ENCODE peak calls at places on chromosomes 11 and 22, in four cellular contexts. One of them, this sample, is unnamed.

GRCh38 chr11:7512525-7513209 is 1.1 kb upstream of the PPFIBP2 start:
- DNase-seq in A549: no peak
- DNase-seq in neuronal stem cell: no peak
- DNase-seq in lower lobe of right lung: peak
- DNase-seq in this sample: peak

GRCh38 chr11:8947230-8947943 is 4.6 kb upstream of the ASCL3 start:
- DNase-seq in lower lobe of right lung: no peak
- DNase-seq in A549: no peak
- DNase-seq in neuronal stem cell: no peak
- DNase-seq in this sample: no peak

GRCh38 chr11:76330651-76331050 is 50.3 kb downstream of the THAP12 start:
- DNase-seq in lower lobe of right lung: peak
- DNase-seq in A549: no peak
- DNase-seq in neuronal stem cell: no peak
- DNase-seq in this sample: no peak

GRCh38 chr11:7514099-7514725 is 413 bp downstream of the PPFIBP2 start:
- DNase-seq in neuronal stem cell: no peak
- DNase-seq in lower lobe of right lung: peak
- DNase-seq in A549: no peak
- DNase-seq in this sample: peak

GRCh38 chr22:39177456-39177775 is 24.9 kb upstream of the CBX7 start:
- DNase-seq in A549: no peak
- DNase-seq in lower lobe of right lung: no peak
- DNase-seq in neuronal stem cell: no peak
- DNase-seq in this sample: no peak

GRCh38 chr11:118939948-118940598 is 14.3 kb upstream of the BCL9L start:
- DNase-seq in A549: no peak
- DNase-seq in lower lobe of right lung: no peak
- DNase-seq in neuronal stem cell: no peak
- DNase-seq in this sample: peak

GRCh38 chr11:9169595-9170295 is 78.3 kb upstream of the SCUBE2 start:
- DNase-seq in A549: peak
- DNase-seq in lower lobe of right lung: no peak
- DNase-seq in neuronal stem cell: no peak
- DNase-seq in this sample: no peak

GRCh38 chr11:77175869-77176539 is 48.0 kb downstream of the MYO7A start:
- DNase-seq in lower lobe of right lung: peak
- DNase-seq in neuronal stem cell: no peak
- DNase-seq in A549: no peak
- DNase-seq in this sample: peak

GRCh38 chr22:17119481-17120202 is 1.5 kb downstream of the TMEM121B start:
- DNase-seq in lower lobe of right lung: no peak
- DNase-seq in A549: peak
- DNase-seq in neuronal stem cell: no peak
- DNase-seq in this sample: no peak

GRCh38 chr11:119339581-119340334 is 925 bp downstream of the C1QTNF5 start:
- DNase-seq in neuronal stem cell: peak
- DNase-seq in lower lobe of right lung: peak
- DNase-seq in A549: no peak
- DNase-seq in this sample: peak

GRCh38 chr22:25111579-25112517 is 87.8 kb upstream of the CRYBB3 start:
- DNase-seq in lower lobe of right lung: peak
- DNase-seq in neuronal stem cell: no peak
- DNase-seq in A549: no peak
- DNase-seq in this sample: no peak

GRCh38 chr11:94417386-94417987 is 16.3 kb upstream of the GPR83 start:
- DNase-seq in A549: peak
- DNase-seq in lower lobe of right lung: no peak
- DNase-seq in neuronal stem cell: no peak
- DNase-seq in this sample: no peak

GRCh38 chr11:72721276-72721675 is 30.9 kb downstream of the ARAP1 start:
- DNase-seq in lower lobe of right lung: no peak
- DNase-seq in neuronal stem cell: no peak
- DNase-seq in A549: no peak
- DNase-seq in this sample: peak

GRCh38 chr11:120563698-120564572 is 52.4 kb downstream of the GRIK4 start:
- DNase-seq in A549: no peak
- DNase-seq in neuronal stem cell: peak
- DNase-seq in lower lobe of right lung: no peak
- DNase-seq in this sample: peak

GRCh38 chr22:31179345-31179744 is 19.4 kb downstream of the RNF185 start:
- DNase-seq in lower lobe of right lung: no peak
- DNase-seq in A549: peak
- DNase-seq in neuronal stem cell: no peak
- DNase-seq in this sample: no peak

GRCh38 chr11:100991541-100991940 is 138.1 kb downstream of the PGR start:
- DNase-seq in A549: no peak
- DNase-seq in neuronal stem cell: no peak
- DNase-seq in lower lobe of right lung: no peak
- DNase-seq in this sample: no peak

GRCh38 chr11:78715639-78716311 is 141.1 kb upstream of the NARS2 start:
- DNase-seq in lower lobe of right lung: peak
- DNase-seq in A549: peak
- DNase-seq in neuronal stem cell: peak
- DNase-seq in this sample: no peak

GRCh38 chr11:68956142-68956541 is 24.6 kb downstream of the MRGPRD start:
- DNase-seq in lower lobe of right lung: no peak
- DNase-seq in A549: no peak
- DNase-seq in neuronal stem cell: no peak
- DNase-seq in this sample: no peak

GRCh38 chr11:120780239-120780638 is 243.7 kb upstream of the TBCEL start:
- DNase-seq in lower lobe of right lung: no peak
- DNase-seq in A549: no peak
- DNase-seq in neuronal stem cell: no peak
- DNase-seq in this sample: no peak

GRCh38 chr11:31772412-31772811 is 38.7 kb downstream of the PAX6 start:
- DNase-seq in neuronal stem cell: no peak
- DNase-seq in lower lobe of right lung: no peak
- DNase-seq in A549: no peak
- DNase-seq in this sample: no peak

GRCh38 chr11:79117488-79117887 is 323.3 kb downstream of the TENM4 start:
- DNase-seq in A549: no peak
- DNase-seq in lower lobe of right lung: no peak
- DNase-seq in neuronal stem cell: no peak
- DNase-seq in this sample: no peak

GRCh38 chr11:30423886-30424285 is 101.0 kb downstream of the ARL14EP start:
- DNase-seq in lower lobe of right lung: no peak
- DNase-seq in neuronal stem cell: no peak
- DNase-seq in A549: no peak
- DNase-seq in this sample: no peak

GRCh38 chr11:117477721-117478120 is 150.1 kb downstream of the CEP164 start:
- DNase-seq in neuronal stem cell: no peak
- DNase-seq in lower lobe of right lung: no peak
- DNase-seq in A549: no peak
- DNase-seq in this sample: no peak

GRCh38 chr11:84930863-84931262 is 696.3 kb downstream of the DLG2 start:
- DNase-seq in neuronal stem cell: no peak
- DNase-seq in A549: no peak
- DNase-seq in lower lobe of right lung: no peak
- DNase-seq in this sample: no peak

GRCh38 chr11:118715245-118715807 is 35.9 kb upstream of the TREH start:
- DNase-seq in neuronal stem cell: no peak
- DNase-seq in lower lobe of right lung: no peak
- DNase-seq in A549: no peak
- DNase-seq in this sample: no peak

GRCh38 chr11:94151903-94152677 is 23.4 kb downstream of the PANX1 start:
- DNase-seq in A549: peak
- DNase-seq in lower lobe of right lung: no peak
- DNase-seq in neuronal stem cell: no peak
- DNase-seq in this sample: peak

GRCh38 chr11:2797181-2797711 is 88.3 kb downstream of the CDKN1C start:
- DNase-seq in neuronal stem cell: no peak
- DNase-seq in lower lobe of right lung: peak
- DNase-seq in A549: no peak
- DNase-seq in this sample: peak

GRCh38 chr22:46829140-46829891 is 66.9 kb downstream of the TBC1D22A start:
- DNase-seq in neuronal stem cell: no peak
- DNase-seq in lower lobe of right lung: no peak
- DNase-seq in A549: peak
- DNase-seq in this sample: no peak

GRCh38 chr11:12273618-12273995 is 103.8 kb upstream of the PARVA start:
- DNase-seq in A549: no peak
- DNase-seq in lower lobe of right lung: no peak
- DNase-seq in neuronal stem cell: no peak
- DNase-seq in this sample: no peak

GRCh38 chr22:23384451-23384850 is 195.6 kb downstream of the IGLL1 start:
- DNase-seq in lower lobe of right lung: peak
- DNase-seq in neuronal stem cell: no peak
- DNase-seq in A549: no peak
- DNase-seq in this sample: no peak

GRCh38 chr11:127117231-127117671 is 116.7 kb upstream of the KIRREL3 start:
- DNase-seq in A549: no peak
- DNase-seq in lower lobe of right lung: no peak
- DNase-seq in neuronal stem cell: no peak
- DNase-seq in this sample: no peak

GRCh38 chr11:126194121-126194543 is 17.3 kb downstream of the RPUSD4 start:
- DNase-seq in A549: peak
- DNase-seq in neuronal stem cell: peak
- DNase-seq in lower lobe of right lung: no peak
- DNase-seq in this sample: no peak

GRCh38 chr11:121138259-121138658 is 37.2 kb downstream of the TECTA start:
- DNase-seq in lower lobe of right lung: no peak
- DNase-seq in neuronal stem cell: no peak
- DNase-seq in A549: no peak
- DNase-seq in this sample: no peak

GRCh38 chr22:43126506-43127165 is 16.1 kb downstream of the BIK start:
- DNase-seq in neuronal stem cell: no peak
- DNase-seq in A549: peak
- DNase-seq in lower lobe of right lung: no peak
- DNase-seq in this sample: no peak

GRCh38 chr22:26367402-26368245 is 61.4 kb upstream of the ASPHD2 start:
- DNase-seq in lower lobe of right lung: no peak
- DNase-seq in neuronal stem cell: peak
- DNase-seq in A549: peak
- DNase-seq in this sample: no peak

GRCh38 chr11:48124880-48125279 is 91.7 kb upstream of the OR4B1 start:
- DNase-seq in neuronal stem cell: no peak
- DNase-seq in A549: no peak
- DNase-seq in lower lobe of right lung: no peak
- DNase-seq in this sample: no peak

GRCh38 chr11:14386895-14387480 is 28.0 kb upstream of the RRAS2 start:
- DNase-seq in A549: peak
- DNase-seq in neuronal stem cell: peak
- DNase-seq in lower lobe of right lung: no peak
- DNase-seq in this sample: no peak

GRCh38 chr22:29205598-29206371 is at the start of gene EMID1:
- DNase-seq in lower lobe of right lung: peak
- DNase-seq in A549: peak
- DNase-seq in neuronal stem cell: peak
- DNase-seq in this sample: peak
- H3K27ac ChIP-seq in lower lobe of right lung: peak
- H3K27ac ChIP-seq in A549: peak
- H3K27ac ChIP-seq in neuronal stem cell: peak
- H3K27ac ChIP-seq in this sample: no peak

GRCh38 chr11:66719111-66719872 is 9.7 kb downstream of the SPTBN2 start:
- DNase-seq in A549: no peak
- DNase-seq in neuronal stem cell: no peak
- DNase-seq in lower lobe of right lung: no peak
- DNase-seq in this sample: no peak
- H3K27ac ChIP-seq in A549: no peak
- H3K27ac ChIP-seq in neuronal stem cell: no peak
- H3K27ac ChIP-seq in lower lobe of right lung: no peak
- H3K27ac ChIP-seq in this sample: no peak

DNA sequence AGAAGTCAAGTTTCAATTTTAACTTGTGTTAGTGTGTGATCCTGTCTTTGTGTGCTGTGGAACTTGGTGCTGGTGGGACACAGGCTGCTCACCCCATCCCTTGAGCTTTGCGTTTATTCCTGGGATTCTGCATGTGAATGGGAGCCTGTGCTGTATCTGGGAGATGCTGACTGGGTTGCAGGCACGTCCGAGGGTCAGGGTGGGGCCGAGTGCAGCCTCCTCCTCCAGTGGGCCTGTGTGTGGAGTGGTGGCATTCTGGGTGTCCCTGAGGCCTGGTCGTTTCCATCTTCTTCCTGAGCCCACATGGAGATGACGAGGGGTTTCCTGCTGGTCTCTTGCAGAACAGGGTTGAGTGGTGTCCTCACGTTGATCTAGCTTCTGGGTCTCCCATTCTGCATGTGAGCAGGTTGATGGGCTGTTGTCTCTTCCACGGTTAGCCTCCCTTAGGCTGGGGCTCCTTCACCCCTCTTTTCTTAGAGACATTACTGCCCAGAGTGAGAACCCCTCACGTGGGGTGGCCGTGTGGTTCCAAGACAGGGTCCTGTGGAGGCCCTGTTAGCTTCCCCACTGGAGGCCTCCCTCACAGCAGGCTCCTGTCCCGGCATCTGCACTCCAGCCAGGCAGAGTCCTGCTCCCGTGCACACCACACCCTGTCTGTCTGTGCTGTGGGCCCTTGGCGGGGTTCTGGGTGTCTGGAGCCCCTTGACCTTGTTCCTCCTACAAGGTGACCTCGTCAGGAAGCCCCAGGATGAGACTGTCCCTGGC is 4.9 kb downstream of the PTDSS2 start:
- DNase-seq in neuronal stem cell: no peak
- DNase-seq in lower lobe of right lung: no peak
- DNase-seq in A549: no peak
- DNase-seq in this sample: no peak
- H3K27ac ChIP-seq in neuronal stem cell: no peak
- H3K27ac ChIP-seq in lower lobe of right lung: no peak
- H3K27ac ChIP-seq in A549: no peak
- H3K27ac ChIP-seq in this sample: no peak

DNA sequence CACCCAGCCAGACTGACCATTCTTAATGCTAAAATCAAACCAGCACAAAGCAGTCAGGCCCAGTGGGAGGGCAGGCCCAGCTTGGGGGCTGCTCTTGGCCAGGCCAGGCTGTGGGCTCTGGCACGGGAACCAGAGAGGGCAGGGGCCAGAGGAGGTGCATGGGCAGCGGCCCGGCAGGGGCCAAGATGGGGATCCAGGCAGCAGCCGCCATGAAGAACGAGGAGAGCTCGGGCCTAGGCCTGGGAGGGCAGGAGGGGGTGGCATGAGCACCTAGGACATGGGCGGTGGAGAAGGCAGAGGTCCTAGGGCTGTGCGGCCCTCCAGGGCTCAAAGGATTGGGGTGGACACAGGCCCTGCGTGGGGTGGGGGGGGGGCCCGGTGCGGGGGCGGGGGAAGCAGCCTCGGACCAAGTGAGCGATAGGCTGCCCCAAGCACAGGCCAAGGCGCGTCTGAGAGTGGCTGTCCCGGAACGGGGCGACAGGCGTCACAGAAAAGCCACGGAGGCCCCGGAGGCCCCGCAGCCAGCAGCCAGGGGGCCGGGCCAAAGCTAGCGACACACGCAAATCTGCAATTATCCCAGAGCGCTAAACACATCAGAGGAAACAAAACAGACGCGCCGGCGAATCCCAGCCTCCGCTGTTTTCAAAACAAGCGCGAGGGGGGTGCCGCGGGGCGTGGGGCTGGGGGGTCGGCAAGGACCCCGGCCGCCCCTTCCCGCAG is 8.3 kb downstream of the PLXNB2 start:
- DNase-seq in lower lobe of right lung: no peak
- DNase-seq in A549: no peak
- DNase-seq in neuronal stem cell: no peak
- DNase-seq in this sample: no peak
- H3K27ac ChIP-seq in lower lobe of right lung: peak
- H3K27ac ChIP-seq in A549: no peak
- H3K27ac ChIP-seq in neuronal stem cell: no peak
- H3K27ac ChIP-seq in this sample: peak

This sample was measured in heart left ventricle.